ENCODE peak calls at places on chromosomes 13 and 19, in nine cellular contexts. L, B, O, E, K, U, A, J and N are unnamed samples.

GRCh38 chr13:99900960-99901359 is 70.6 kb downstream of the ZIC5 start:
- DNase-seq in K (no peak), U (no peak), O (no peak), A (no peak), L (peak; percentile 40), J (no peak), B (no peak), E (no peak), N (peak; percentile 35)

GRCh38 chr13:106537521-106537920 is 2.1 kb upstream of the EFNB2 start:
- DNase-seq in E (no peak), U (no peak), B (no peak), A (no peak), J (no peak), K (no peak), L (no peak), O (no peak), N (no peak)

GRCh38 chr13:96984061-96984508 is 10.2 kb downstream of the OXGR1 start:
- DNase-seq in E (no peak), A (peak; percentile 68), U (no peak), B (no peak), L (peak; percentile 56), O (no peak), J (no peak), K (peak; percentile 91), N (peak; percentile 81)

GRCh38 chr13:23289917-23290357 is 109.2 kb downstream of the SGCG start:
- DNase-seq in E (no peak), L (no peak), J (peak; percentile 17), K (peak; percentile 22), U (peak; percentile 6), O (no peak), A (no peak), B (no peak), N (peak; percentile 4)

GRCh38 chr19:44954278-44954648 is 917 bp upstream of the CLPTM1 start:
- DNase-seq in J (no peak), L (no peak), B (no peak), K (no peak), U (no peak), O (no peak), A (no peak), E (no peak), N (no peak)

GRCh38 chr13:20475927-20476691 is 49.5 kb downstream of the CRYL1 start:
- DNase-seq in E (no peak), O (no peak), B (peak; percentile 68), U (peak; percentile 67), K (no peak), A (peak; percentile 21), J (no peak), L (peak; percentile 63), N (no peak)

GRCh38 chr13:25109341-25109740 is 13.4 kb downstream of the PABPC3 start:
- DNase-seq in L (no peak), A (no peak), J (no peak), B (no peak), U (no peak), E (no peak), O (no peak), K (no peak), N (no peak)

GRCh38 chr13:35343417-35343816 is 133.1 kb downstream of the MAB21L1 start:
- DNase-seq in O (no peak), L (no peak), U (no peak), E (no peak), A (no peak), J (no peak), K (no peak), B (no peak), N (no peak)

GRCh38 chr19:46520616-46521015 is 24.9 kb upstream of the PNMA8B start:
- DNase-seq in E (no peak), L (peak; percentile 77), U (peak; percentile 20), B (no peak), J (no peak), A (peak; percentile 67), O (no peak), K (no peak), N (no peak)

GRCh38 chr19:7326105-7326877 is 22.4 kb upstream of the ARHGEF18 start:
- DNase-seq in K (no peak), A (peak; percentile 80), E (no peak), L (peak; percentile 77), U (peak; percentile 17), J (no peak), B (no peak), O (no peak), N (peak; percentile 24)

GRCh38 chr13:78604782-78605611 is 1.6 kb upstream of the POU4F1 start:
- DNase-seq in O (no peak), U (peak; percentile 46), A (peak; percentile 83), E (no peak), B (no peak), K (peak; percentile 64), J (no peak), L (peak; percentile 72), N (peak; percentile 50)

GRCh38 chr13:49587311-49587847 is 2.0 kb upstream of the RCBTB1 start:
- DNase-seq in E (no peak), A (no peak), K (no peak), J (no peak), O (no peak), B (no peak), U (peak; percentile 25), L (no peak), N (no peak)

GRCh38 chr13:105202384-105202783 is 1333.1 kb downstream of the EFNB2 start:
- DNase-seq in E (no peak), O (no peak), A (peak; percentile 79), U (peak; percentile 44), K (peak; percentile 12), B (no peak), L (peak; percentile 10), J (no peak), N (no peak)

GRCh38 chr19:3708207-3708931 is at the start of gene TJP3:
- DNase-seq in O (no peak), U (no peak), K (peak; percentile 30), J (no peak), L (peak; percentile 79), A (no peak), E (no peak), B (no peak), N (peak; percentile 65)

GRCh38 chr19:55014714-55015113 is 23.4 kb downstream of the GP6 start:
- DNase-seq in J (no peak), U (peak; percentile 65), K (peak; percentile 2), O (no peak), E (no peak), L (no peak), B (no peak), A (no peak), N (peak; percentile 85)

GRCh38 chr13:110404321-110404720 is 97.2 kb downstream of the COL4A2 start:
- DNase-seq in E (no peak), L (no peak), J (no peak), U (no peak), B (no peak), K (no peak), O (no peak), A (no peak), N (no peak)

GRCh38 chr13:66353664-66354063 is 876.5 kb downstream of the PCDH9 start:
- DNase-seq in L (no peak), E (no peak), J (no peak), U (no peak), A (no peak), O (no peak), K (peak; percentile 40), B (no peak), N (peak; percentile 59)

GRCh38 chr13:40101708-40102359 is 446.4 kb downstream of the COG6 start:
- DNase-seq in A (no peak), L (no peak), J (no peak), E (no peak), U (no peak), K (no peak), O (no peak), B (no peak), N (no peak)